ENCODE peak calls at places on chromosome 2, in four cellular contexts. W is WTC11, A is K562, N is HepG2. O is an unnamed sample.

GRCh38 chr2:120780402-120780801 is 44.7 kb downstream of the GLI2 start:
- DNase-seq in W (no peak), A (no peak), N (no peak), O (no peak)

GRCh38 chr2:213199871-213200270 is 48.5 kb upstream of the IKZF2 start:
- DNase-seq in W (no peak), A (no peak), N (peak), O (no peak)

GRCh38 chr2:85131116-85131515 is 2.1 kb upstream of the TCF7L1 start:
- DNase-seq in W (peak), A (no peak), N (peak), O (no peak)

GRCh38 chr2:158457092-158457825 is 507 bp downstream of the PKP4 start:
- DNase-seq in W (peak), A (peak), N (peak), O (no peak)

GRCh38 chr2:165469417-165469816 is at the start of gene CSRNP3:
- DNase-seq in W (peak), A (no peak), N (peak), O (no peak)

GRCh38 chr2:129754831-129755230 is 224.6 kb upstream of the RAB6C start:
- DNase-seq in W (no peak), A (no peak), N (no peak), O (no peak)

GRCh38 chr2:196413821-196414274 is 225.7 kb upstream of the CCDC150 start:
- DNase-seq in W (no peak), A (no peak), N (no peak), O (peak)

GRCh38 chr2:235843591-235844395 is 324.4 kb downstream of the GBX2 start:
- DNase-seq in W (no peak), A (no peak), N (no peak), O (no peak)

GRCh38 chr2:96959406-96960110 is 26.8 kb downstream of the FAM178B start:
- DNase-seq in W (no peak), A (no peak), N (no peak), O (no peak)

GRCh38 chr2:232386740-232387450 is 8.3 kb downstream of the ALPP start:
- DNase-seq in W (peak), A (no peak), N (no peak), O (no peak)

GRCh38 chr2:172674034-172674967 is 61.3 kb upstream of the RAPGEF4 start:
- DNase-seq in W (peak), A (peak), N (no peak), O (no peak)

GRCh38 chr2:21026479-21027282 is 17.2 kb downstream of the APOB start:
- DNase-seq in W (no peak), A (no peak), N (no peak), O (no peak)

GRCh38 chr2:162591403-162592083 is 247.0 kb downstream of the KCNH7 start:
- DNase-seq in W (no peak), A (no peak), N (no peak), O (no peak)

GRCh38 chr2:137644689-137645088 is 319.6 kb upstream of the HNMT start:
- DNase-seq in W (no peak), A (no peak), N (no peak), O (no peak)

GRCh38 chr2:168666339-168666738 is 136.1 kb upstream of the NOSTRIN start:
- DNase-seq in W (no peak), A (no peak), N (no peak), O (no peak)

GRCh38 chr2:199463708-199464613 is 6.2 kb upstream of the SATB2 start:
- DNase-seq in W (peak), A (no peak), N (no peak), O (no peak)

GRCh38 chr2:44448860-44449527 is 87.2 kb downstream of the CAMKMT start:
- DNase-seq in W (no peak), A (no peak), N (no peak), O (no peak)

GRCh38 chr2:85899284-85899683 is 10.5 kb upstream of the ST3GAL5 start:
- DNase-seq in W (no peak), A (no peak), N (no peak), O (no peak)

GRCh38 chr2:131031431-131031841 is 61.8 kb downstream of the FAM168B start:
- DNase-seq in W (no peak), A (no peak), N (no peak), O (no peak)

GRCh38 chr2:38997784-38998183 is 108.1 kb downstream of the ARHGEF33 start:
- DNase-seq in W (no peak), A (no peak), N (peak), O (no peak)

GRCh38 chr2:173872714-173873113 is 92.5 kb downstream of the SP3 start:
- DNase-seq in W (no peak), A (no peak), N (no peak), O (no peak)

GRCh38 chr2:220916931-220917330 is 655.2 kb downstream of the EPHA4 start:
- DNase-seq in W (no peak), A (no peak), N (no peak), O (no peak)

GRCh38 chr2:64767670-64768425 is 114.1 kb upstream of the SERTAD2 start:
- DNase-seq in W (peak), A (peak), N (peak), O (no peak)

GRCh38 chr2:134141598-134142340 is 112.1 kb upstream of the MGAT5 start:
- DNase-seq in W (peak), A (no peak), N (no peak), O (no peak)

GRCh38 chr2:74833418-74834233 is at the start of gene HK2:
- DNase-seq in W (peak), A (peak), N (peak), O (peak)
- TF ChIP-seq CBFB in W (no peak), A (no peak), N (no peak), O (no peak)

GRCh38 chr2:206456078-206456769 is 12.9 kb downstream of the ADAM23 start:
- DNase-seq in W (no peak), A (no peak), N (peak), O (no peak)

GRCh38 chr2:206452242-206452641 is 8.9 kb downstream of the ADAM23 start:
- DNase-seq in W (no peak), A (no peak), N (no peak), O (peak)

GRCh38 chr2:206457188-206457634 is 13.9 kb downstream of the ADAM23 start:
- DNase-seq in W (no peak), A (no peak), N (no peak), O (peak)

DNA sequence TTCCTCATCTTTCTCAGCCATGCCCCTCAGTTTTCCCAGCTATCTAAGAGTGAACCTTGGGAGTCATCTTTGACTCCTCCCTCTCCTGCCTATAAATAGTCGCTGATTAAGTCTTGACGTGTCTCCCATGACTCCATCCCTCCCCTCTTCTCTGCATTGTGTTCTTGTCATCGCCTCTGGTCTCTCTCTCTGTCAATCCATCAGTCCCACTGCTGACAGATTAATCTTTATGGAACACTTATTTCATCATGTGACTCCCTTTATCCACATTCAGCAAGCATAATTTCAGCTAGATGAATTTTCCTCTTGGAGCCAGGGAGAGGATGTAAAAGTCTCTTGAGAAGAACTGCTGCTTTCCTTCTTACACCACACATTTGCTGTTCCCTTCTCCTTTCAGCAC is 9.4 kb downstream of the ADAM23 start:
- DNase-seq in W (no peak), A (no peak), N (no peak), O (no peak)
- TF ChIP-seq ATF3 in W (no peak), A (no peak), N (no peak), O (no peak)

DNA sequence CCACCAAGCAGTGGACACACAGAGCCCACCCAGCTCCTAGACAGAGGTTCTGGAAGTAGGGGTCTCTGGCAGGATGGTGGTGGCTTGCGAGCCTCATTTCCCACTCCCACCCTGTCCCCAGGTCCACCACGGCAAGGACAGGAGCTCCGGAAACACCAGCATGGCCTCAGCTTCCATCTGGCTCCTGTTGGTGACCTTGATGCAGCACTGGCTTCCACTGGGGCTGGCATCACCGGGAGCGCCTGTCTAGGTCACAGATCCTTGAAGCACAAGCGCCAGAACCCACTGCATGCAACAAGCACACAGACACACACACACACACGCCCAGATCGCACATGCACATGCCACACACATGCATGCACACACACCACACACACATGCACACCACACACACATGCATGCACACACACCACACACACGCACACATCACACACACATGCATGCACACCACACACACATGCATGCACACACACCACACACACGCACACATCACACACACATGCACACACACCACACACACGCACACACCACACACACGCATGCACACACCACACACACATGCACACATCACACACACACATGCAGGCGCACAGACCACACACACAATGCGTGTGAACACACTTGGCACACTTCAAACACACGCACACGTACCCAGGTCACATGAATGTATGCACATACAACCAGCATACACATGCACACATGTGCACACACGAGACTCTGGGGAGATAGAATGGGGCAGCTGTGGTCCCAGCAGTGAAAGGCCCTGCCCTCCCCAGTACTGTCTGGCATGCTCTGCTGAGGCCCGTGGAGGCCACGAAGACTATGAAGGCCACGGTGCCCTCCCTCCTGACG is 63.7 kb downstream of the TWIST2 start:
- DNase-seq in W (no peak), A (no peak), N (no peak), O (no peak)
- TF ChIP-seq CBFB in W (no peak), A (no peak), N (no peak), O (no peak)

DNA sequence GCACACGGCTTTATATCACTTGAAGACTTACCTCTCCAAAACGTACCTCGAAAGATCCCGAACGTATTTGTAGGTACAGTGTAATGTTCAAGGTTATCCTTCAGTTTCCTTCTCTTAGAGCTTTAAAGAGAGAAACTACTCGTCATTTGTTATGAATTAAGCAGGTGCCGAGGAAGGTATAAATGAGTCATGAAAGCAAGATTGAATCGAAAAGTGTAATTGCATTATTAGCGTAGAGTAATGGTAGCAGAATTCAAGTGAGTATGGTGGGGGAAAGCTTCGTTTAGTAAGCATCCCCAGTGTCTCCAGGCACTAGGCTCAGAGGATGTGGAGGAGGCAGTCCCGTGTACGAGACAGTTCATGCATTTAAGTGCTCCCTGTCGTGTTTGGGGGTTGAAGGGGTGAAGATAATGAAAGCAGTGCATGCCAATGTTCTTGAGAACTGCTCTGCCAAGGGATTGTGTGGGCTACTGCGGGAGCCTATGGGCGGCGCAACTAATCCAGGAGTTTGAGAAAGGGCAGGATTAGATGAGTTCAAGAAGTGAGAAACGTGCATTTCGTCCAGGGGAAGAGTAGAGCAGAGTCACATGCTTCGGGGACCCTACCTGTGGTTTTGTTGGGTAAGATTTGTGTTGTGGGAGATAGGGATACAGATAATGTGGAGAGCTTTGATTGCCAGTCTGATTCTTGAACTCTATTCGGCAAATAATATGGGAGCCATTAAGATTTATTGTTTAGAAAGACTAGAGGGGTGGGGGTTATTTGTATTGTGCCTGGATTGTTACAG is 902 bp downstream of the POLR1B start:
- DNase-seq in W (no peak), A (no peak), N (peak), O (no peak)
- TF ChIP-seq ATF3 in W (no peak), A (no peak), N (no peak), O (no peak)

GRCh38 chr2:16548036-16548435 is 117.6 kb downstream of the CYRIA start:
- DNase-seq in W (no peak), A (no peak), N (no peak), O (no peak)

GRCh38 chr2:16554184-16554583 is 111.5 kb downstream of the CYRIA start:
- DNase-seq in W (no peak), A (no peak), N (no peak), O (no peak)

GRCh38 chr2:16552202-16552601 is 113.4 kb downstream of the CYRIA start:
- DNase-seq in W (no peak), A (no peak), N (no peak), O (no peak)

GRCh38 chr2:16553222-16553621 is 112.4 kb downstream of the CYRIA start:
- DNase-seq in W (peak), A (peak), N (peak), O (no peak)
- TF ChIP-seq CBFB in W (no peak), A (no peak), N (no peak), O (no peak)